ENCODE peak calls at places on chromosomes 11 and 22, in four cellular contexts. Y, E, Q and I are unnamed samples.

GRCh38 chr22:32883131-32883530 is 81.6 kb downstream of the TIMP3 start:
- DNase-seq in E (no peak), Q (no peak), Y (no peak), I (no peak)

GRCh38 chr22:21657020-21657360 is 8.8 kb upstream of the PPIL2 start:
- DNase-seq in E (no peak), Q (no peak), Y (no peak), I (no peak)

GRCh38 chr11:117985953-117986887 is at the start of gene IL10RA:
- DNase-seq in Y (peak; percentile 40), E (no peak), Q (peak; percentile 32), I (peak; percentile 77)

GRCh38 chr11:128620306-128621175 is 33.2 kb upstream of the ETS1 start:
- DNase-seq in Q (no peak), E (no peak), Y (no peak), I (no peak)

GRCh38 chr11:113249491-113249763 is 65.0 kb upstream of the TTC12 start:
- DNase-seq in E (no peak), Y (peak; percentile 1), Q (no peak), I (no peak)

GRCh38 chr11:16831281-16832192 is 93.1 kb downstream of the C11orf58 start:
- DNase-seq in Q (peak; percentile 18), E (no peak), Y (no peak), I (no peak)

GRCh38 chr11:23976776-23977380 is 520.0 kb upstream of the LUZP2 start:
- DNase-seq in Q (no peak), E (no peak), Y (no peak), I (no peak)

GRCh38 chr11:59862252-59862651 is 4.0 kb downstream of the TCN1 start:
- DNase-seq in Y (no peak), Q (no peak), E (no peak), I (no peak)

GRCh38 chr11:65503606-65503922 is 4.7 kb downstream of the MALAT1 start:
- DNase-seq in Y (no peak), E (no peak), Q (no peak), I (no peak)

GRCh38 chr11:46701078-46701654 is 335 bp downstream of the ZNF408 start:
- DNase-seq in Q (no peak), E (no peak), Y (no peak), I (no peak)

GRCh38 chr11:7643323-7643722 is 30.0 kb downstream of the CYB5R2 start:
- DNase-seq in E (no peak), Q (no peak), Y (no peak), I (no peak)

GRCh38 chr11:35485656-35486318 is 39.6 kb downstream of the PAMR1 start:
- DNase-seq in Q (peak; percentile 85), Y (peak; percentile 77), E (peak; percentile 13), I (peak; percentile 87)

GRCh38 chr11:32154275-32154674 is 63.4 kb downstream of the RCN1 start:
- DNase-seq in Y (peak; percentile 18), E (no peak), Q (peak; percentile 54), I (no peak)

GRCh38 chr11:64400096-64400495 is 41.1 kb downstream of the RPS6KA4 start:
- DNase-seq in Q (peak; percentile 18), E (no peak), Y (no peak), I (no peak)

GRCh38 chr11:10405858-10406592 is 49.0 kb upstream of the AMPD3 start:
- DNase-seq in E (peak; percentile 53), Q (peak; percentile 89), Y (peak; percentile 90), I (no peak)

GRCh38 chr11:10895285-10895684 is 37.4 kb upstream of the ZBED5 start:
- DNase-seq in Y (no peak), Q (no peak), E (no peak), I (no peak)

GRCh38 chr22:37235897-37236607 is 8.0 kb downstream of the RAC2 start:
- DNase-seq in E (no peak), Q (no peak), Y (no peak), I (no peak)

GRCh38 chr22:46148336-46148735 is 2.0 kb upstream of the PPARA start:
- DNase-seq in Y (no peak), Q (no peak), E (no peak), I (no peak)

GRCh38 chr11:78420796-78421209 is 3.2 kb upstream of the GAB2 start:
- DNase-seq in Y (no peak), Q (peak; percentile 85), E (peak; percentile 73), I (no peak)

GRCh38 chr11:123511037-123511870 is 81.2 kb downstream of the GRAMD1B start:
- DNase-seq in Y (peak; percentile 83), Q (peak; percentile 88), E (peak; percentile 25), I (peak; percentile 91)

GRCh38 chr11:3773180-3773579 is 24.2 kb downstream of the NUP98 start:
- DNase-seq in E (no peak), Q (no peak), Y (no peak), I (no peak)

GRCh38 chr11:69053546-69054396 is 5.0 kb downstream of the TPCN2 start:
- DNase-seq in E (no peak), Q (no peak), Y (no peak), I (no peak)

GRCh38 chr11:32487270-32487669 is 51.9 kb upstream of the WT1 start:
- DNase-seq in E (no peak), Y (peak; percentile 39), Q (no peak), I (no peak)

GRCh38 chr11:17036666-17037658 is 22.7 kb upstream of the PLEKHA7 start:
- DNase-seq in Q (no peak), Y (peak; percentile 35), E (no peak), I (no peak)

GRCh38 chr11:115676768-115677167 is 172.6 kb upstream of the CADM1 start:
- DNase-seq in Q (peak; percentile 7), E (no peak), Y (no peak), I (no peak)

GRCh38 chr11:106961518-106961917 is 56.8 kb downstream of the GUCY1A2 start:
- DNase-seq in Y (peak; percentile 53), E (no peak), Q (peak; percentile 89), I (no peak)

GRCh38 chr11:10208045-10208674 is 85.9 kb downstream of the SBF2 start:
- DNase-seq in Q (no peak), E (no peak), Y (peak; percentile 58), I (no peak)

GRCh38 chr11:112637046-112637445 is 324.2 kb upstream of the NCAM1 start:
- DNase-seq in Y (no peak), Q (no peak), E (no peak), I (no peak)

GRCh38 chr22:49152146-49152929 is 675.3 kb downstream of the BRD1 start:
- DNase-seq in Y (no peak), Q (no peak), E (no peak), I (peak; percentile 64)

GRCh38 chr22:17733484-17733883 is 40.8 kb downstream of the BID start:
- DNase-seq in Y (no peak), E (no peak), Q (no peak), I (no peak)

GRCh38 chr11:100673063-100673462 is 14.0 kb upstream of the ARHGAP42 start:
- DNase-seq in Q (no peak), Y (no peak), E (no peak), I (no peak)

GRCh38 chr11:76803811-76804600 is 20.9 kb downstream of the TSKU start:
- DNase-seq in Q (no peak), Y (peak; percentile 27), E (no peak), I (peak; percentile 34)

GRCh38 chr22:38347181-38347943 is 30.1 kb upstream of the CSNK1E start:
- DNase-seq in E (no peak), Q (no peak), Y (no peak), I (peak; percentile 62)

GRCh38 chr11:71451596-71452353 is 1.2 kb upstream of the NADSYN1 start:
- DNase-seq in E (no peak), Y (no peak), Q (no peak), I (no peak)

DNA sequence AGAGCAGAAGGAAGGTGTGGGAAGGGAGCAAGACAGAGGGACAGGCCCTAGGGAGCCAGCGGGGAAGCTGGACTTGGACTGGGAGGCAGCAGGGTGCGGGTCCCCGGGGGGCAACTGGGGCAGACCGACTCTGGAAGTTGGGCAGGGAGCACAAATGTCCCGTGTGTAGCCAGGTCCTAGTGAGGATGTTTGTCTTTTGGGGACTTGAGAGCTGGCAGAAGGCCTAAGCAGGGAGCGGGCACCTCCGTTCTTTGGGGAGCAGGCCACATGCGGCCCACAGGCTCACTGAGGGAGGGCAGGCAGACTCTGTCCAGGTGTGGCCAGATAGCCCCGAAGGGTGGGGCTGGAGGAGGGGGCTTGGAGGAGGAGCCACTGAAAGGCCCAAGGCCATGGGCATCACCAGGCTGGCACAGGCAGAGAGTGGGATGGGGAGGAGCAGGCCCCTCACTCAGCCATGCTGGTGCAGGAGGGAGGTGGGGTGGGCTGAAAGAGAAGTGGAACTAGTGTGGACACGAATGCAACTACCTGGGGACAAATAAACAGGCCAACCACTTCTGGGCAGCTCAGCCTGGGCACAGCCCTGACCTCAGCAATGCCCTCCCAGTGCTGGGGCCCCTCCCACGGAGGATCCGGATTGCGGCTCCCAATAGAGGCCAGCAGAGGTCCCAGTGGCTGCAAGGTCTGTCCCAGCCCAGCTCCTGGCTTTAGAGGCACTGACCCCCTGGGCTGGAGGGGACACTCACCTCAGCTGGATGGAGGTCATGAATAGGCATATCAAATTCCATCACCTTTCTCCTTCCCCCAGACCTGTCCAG is 1.3 kb upstream of the SCARF2 start:
- DNase-seq in Y (peak; percentile 17), E (no peak), Q (no peak), I (no peak)
- TF ChIP-seq CTCF in Y (no peak), E (peak; percentile 27), Q (peak; percentile 40), I (peak; percentile 27)

DNA sequence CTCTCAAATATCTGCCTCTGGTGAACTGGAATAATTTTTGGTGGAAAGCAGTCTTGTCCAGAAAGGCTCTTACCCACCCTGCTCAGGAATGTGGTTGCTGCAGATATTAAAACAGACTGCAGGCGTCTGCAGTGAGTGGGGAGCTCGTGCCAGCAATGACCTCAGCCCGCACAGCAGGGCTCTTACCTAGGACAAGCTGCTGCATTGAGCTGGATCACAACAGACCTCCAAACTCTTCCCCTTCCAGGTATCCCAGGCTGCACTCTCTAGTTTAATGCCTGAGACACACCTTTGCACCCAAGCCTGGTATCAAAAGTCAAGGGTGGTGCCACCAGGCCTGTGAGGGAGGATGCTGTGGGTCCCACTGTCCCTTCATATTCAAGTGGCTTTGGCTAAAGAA is 69.7 kb upstream of the CDON start:
- DNase-seq in E (no peak), Q (no peak), Y (peak; percentile 49), I (no peak)
- TF ChIP-seq CTCF in E (no peak), Q (no peak), Y (no peak), I (no peak)

GRCh38 chr11:55474321-55474720 is 79.9 kb upstream of the OR4C15 start:
- DNase-seq in Y (no peak), Q (no peak), E (no peak), I (no peak)
- TF ChIP-seq CTCF in Y (no peak), Q (no peak), E (no peak), I (no peak)

GRCh38 chr11:1233351-1234053 is 10.6 kb downstream of the MUC5B start:
- DNase-seq in Q (no peak), E (no peak), Y (no peak), I (no peak)
- TF ChIP-seq CTCF in Q (peak; percentile 32), E (no peak), Y (peak; percentile 43), I (no peak)

GRCh38 chr11:93694109-93694508 is 32.6 kb downstream of the CEP295 start:
- DNase-seq in Y (peak; percentile 2), Q (no peak), E (no peak), I (no peak)
- TF ChIP-seq CTCF in Y (peak; percentile 5), Q (peak; percentile 22), E (no peak), I (peak; percentile 56)

GRCh38 chr11:125257185-125257584 is 92.6 kb downstream of the PKNOX2 start:
- DNase-seq in Q (no peak), Y (peak; percentile 2), E (no peak), I (no peak)
- TF ChIP-seq CTCF in Q (peak; percentile 63), Y (no peak), E (no peak), I (peak; percentile 64)

GRCh38 chr22:29734429-29734828 is 14.6 kb downstream of the CABP7 start:
- DNase-seq in E (no peak), Y (no peak), Q (no peak), I (no peak)
- TF ChIP-seq CTCF in E (no peak), Y (no peak), Q (no peak), I (no peak)